ENCODE peak calls at places on chromosomes 13 and 19, in nine cellular contexts. One of them, this sample, is unnamed.

GRCh38 chr13:28489975-28490550 is 4.9 kb downstream of the FLT1 start:
- DNase-seq in iris pigment epithelial cell: peak; percentile 61
- DNase-seq in uterus: no peak
- DNase-seq in globus pallidus: no peak
- DNase-seq in substantia nigra: no peak
- DNase-seq in stimulated activated naive B cell treated with anti-CD40 and anti-IgM and Interleukin-4, amounts not matched to agents 10 μg/mL and 1 μg/mL and 100 μg/mL, for 72 hours: no peak
- DNase-seq in cardiac fibroblast: no peak
- DNase-seq in AG09309: no peak
- DNase-seq in PC-3: no peak
- DNase-seq in this sample: no peak

GRCh38 chr19:6767357-6768235 is at the start of gene SH2D3A:
- DNase-seq in PC-3: peak; percentile 99
- DNase-seq in stimulated activated naive B cell treated with anti-CD40 and anti-IgM and Interleukin-4, amounts not matched to agents 10 μg/mL and 1 μg/mL and 100 μg/mL, for 72 hours: peak; percentile 90
- DNase-seq in globus pallidus: no peak
- DNase-seq in cardiac fibroblast: peak; percentile 49
- DNase-seq in AG09309: no peak
- DNase-seq in iris pigment epithelial cell: peak; percentile 35
- DNase-seq in substantia nigra: no peak
- DNase-seq in uterus: peak; percentile 43
- DNase-seq in this sample: peak; percentile 93

GRCh38 chr13:42076309-42076713 is 27.9 kb downstream of the DGKH start:
- DNase-seq in stimulated activated naive B cell treated with anti-CD40 and anti-IgM and Interleukin-4, amounts not matched to agents 10 μg/mL and 1 μg/mL and 100 μg/mL, for 72 hours: no peak
- DNase-seq in AG09309: no peak
- DNase-seq in PC-3: no peak
- DNase-seq in uterus: no peak
- DNase-seq in substantia nigra: no peak
- DNase-seq in iris pigment epithelial cell: peak; percentile 13
- DNase-seq in globus pallidus: no peak
- DNase-seq in cardiac fibroblast: no peak
- DNase-seq in this sample: no peak

GRCh38 chr13:112643759-112644459 is 45.9 kb upstream of the ATP11A start:
- DNase-seq in AG09309: no peak
- DNase-seq in globus pallidus: no peak
- DNase-seq in substantia nigra: no peak
- DNase-seq in PC-3: peak; percentile 28
- DNase-seq in stimulated activated naive B cell treated with anti-CD40 and anti-IgM and Interleukin-4, amounts not matched to agents 10 μg/mL and 1 μg/mL and 100 μg/mL, for 72 hours: no peak
- DNase-seq in iris pigment epithelial cell: no peak
- DNase-seq in cardiac fibroblast: no peak
- DNase-seq in uterus: no peak
- DNase-seq in this sample: no peak

GRCh38 chr19:40778865-40779284 is 828 bp downstream of the RAB4B start:
- DNase-seq in globus pallidus: no peak
- DNase-seq in uterus: no peak
- DNase-seq in cardiac fibroblast: no peak
- DNase-seq in substantia nigra: no peak
- DNase-seq in stimulated activated naive B cell treated with anti-CD40 and anti-IgM and Interleukin-4, amounts not matched to agents 10 μg/mL and 1 μg/mL and 100 μg/mL, for 72 hours: no peak
- DNase-seq in AG09309: no peak
- DNase-seq in PC-3: no peak
- DNase-seq in iris pigment epithelial cell: peak; percentile 63
- DNase-seq in this sample: no peak

GRCh38 chr19:15372891-15373301 is 6.7 kb downstream of the AKAP8 start:
- DNase-seq in cardiac fibroblast: no peak
- DNase-seq in stimulated activated naive B cell treated with anti-CD40 and anti-IgM and Interleukin-4, amounts not matched to agents 10 μg/mL and 1 μg/mL and 100 μg/mL, for 72 hours: no peak
- DNase-seq in uterus: no peak
- DNase-seq in iris pigment epithelial cell: no peak
- DNase-seq in AG09309: no peak
- DNase-seq in globus pallidus: no peak
- DNase-seq in PC-3: no peak
- DNase-seq in substantia nigra: no peak
- DNase-seq in this sample: no peak

GRCh38 chr13:41494202-41494601 is 36.9 kb downstream of the RGCC start:
- DNase-seq in uterus: no peak
- DNase-seq in iris pigment epithelial cell: no peak
- DNase-seq in cardiac fibroblast: no peak
- DNase-seq in stimulated activated naive B cell treated with anti-CD40 and anti-IgM and Interleukin-4, amounts not matched to agents 10 μg/mL and 1 μg/mL and 100 μg/mL, for 72 hours: no peak
- DNase-seq in PC-3: no peak
- DNase-seq in AG09309: no peak
- DNase-seq in globus pallidus: no peak
- DNase-seq in substantia nigra: no peak
- DNase-seq in this sample: no peak

GRCh38 chr13:45951724-45952123 is 100.2 kb upstream of the SIAH3 start:
- DNase-seq in globus pallidus: no peak
- DNase-seq in AG09309: no peak
- DNase-seq in stimulated activated naive B cell treated with anti-CD40 and anti-IgM and Interleukin-4, amounts not matched to agents 10 μg/mL and 1 μg/mL and 100 μg/mL, for 72 hours: no peak
- DNase-seq in PC-3: no peak
- DNase-seq in cardiac fibroblast: peak; percentile 7
- DNase-seq in iris pigment epithelial cell: peak; percentile 26
- DNase-seq in substantia nigra: no peak
- DNase-seq in uterus: no peak
- DNase-seq in this sample: no peak

GRCh38 chr19:45780448-45781281 is 1.6 kb downstream of the DMPK start:
- DNase-seq in stimulated activated naive B cell treated with anti-CD40 and anti-IgM and Interleukin-4, amounts not matched to agents 10 μg/mL and 1 μg/mL and 100 μg/mL, for 72 hours: no peak
- DNase-seq in AG09309: no peak
- DNase-seq in PC-3: no peak
- DNase-seq in globus pallidus: no peak
- DNase-seq in iris pigment epithelial cell: no peak
- DNase-seq in uterus: peak; percentile 60
- DNase-seq in substantia nigra: no peak
- DNase-seq in cardiac fibroblast: no peak
- DNase-seq in this sample: no peak

GRCh38 chr13:23378009-23378632 is 55.4 kb downstream of the SACS start:
- DNase-seq in AG09309: peak; percentile 99
- DNase-seq in globus pallidus: no peak
- DNase-seq in cardiac fibroblast: peak; percentile 92
- DNase-seq in uterus: peak; percentile 64
- DNase-seq in PC-3: peak; percentile 87
- DNase-seq in substantia nigra: no peak
- DNase-seq in iris pigment epithelial cell: peak; percentile 96
- DNase-seq in stimulated activated naive B cell treated with anti-CD40 and anti-IgM and Interleukin-4, amounts not matched to agents 10 μg/mL and 1 μg/mL and 100 μg/mL, for 72 hours: peak; percentile 32
- DNase-seq in this sample: peak; percentile 62

GRCh38 chr13:21879263-21879914 is 208.5 kb downstream of the FGF9 start:
- DNase-seq in cardiac fibroblast: no peak
- DNase-seq in substantia nigra: no peak
- DNase-seq in iris pigment epithelial cell: no peak
- DNase-seq in AG09309: no peak
- DNase-seq in stimulated activated naive B cell treated with anti-CD40 and anti-IgM and Interleukin-4, amounts not matched to agents 10 μg/mL and 1 μg/mL and 100 μg/mL, for 72 hours: no peak
- DNase-seq in uterus: no peak
- DNase-seq in PC-3: no peak
- DNase-seq in globus pallidus: no peak
- DNase-seq in this sample: no peak

GRCh38 chr19:54156953-54157352 is 2.6 kb downstream of the LENG1 start:
- DNase-seq in PC-3: no peak
- DNase-seq in globus pallidus: no peak
- DNase-seq in uterus: no peak
- DNase-seq in cardiac fibroblast: no peak
- DNase-seq in AG09309: no peak
- DNase-seq in iris pigment epithelial cell: no peak
- DNase-seq in substantia nigra: no peak
- DNase-seq in stimulated activated naive B cell treated with anti-CD40 and anti-IgM and Interleukin-4, amounts not matched to agents 10 μg/mL and 1 μg/mL and 100 μg/mL, for 72 hours: no peak
- DNase-seq in this sample: no peak

GRCh38 chr13:50403311-50403710 is 388.1 kb downstream of the KCNRG start:
- DNase-seq in stimulated activated naive B cell treated with anti-CD40 and anti-IgM and Interleukin-4, amounts not matched to agents 10 μg/mL and 1 μg/mL and 100 μg/mL, for 72 hours: no peak
- DNase-seq in AG09309: no peak
- DNase-seq in substantia nigra: no peak
- DNase-seq in iris pigment epithelial cell: no peak
- DNase-seq in globus pallidus: no peak
- DNase-seq in PC-3: peak; percentile 19
- DNase-seq in cardiac fibroblast: no peak
- DNase-seq in uterus: no peak
- DNase-seq in this sample: no peak

GRCh38 chr19:50432658-50433057 is at the start of gene MYBPC2:
- DNase-seq in iris pigment epithelial cell: peak; percentile 17
- DNase-seq in uterus: no peak
- DNase-seq in PC-3: no peak
- DNase-seq in AG09309: no peak
- DNase-seq in cardiac fibroblast: peak; percentile 8
- DNase-seq in substantia nigra: no peak
- DNase-seq in stimulated activated naive B cell treated with anti-CD40 and anti-IgM and Interleukin-4, amounts not matched to agents 10 μg/mL and 1 μg/mL and 100 μg/mL, for 72 hours: peak; percentile 55
- DNase-seq in globus pallidus: no peak
- DNase-seq in this sample: no peak